ENCODE peak calls at places on chromosomes 4 and X, in five cellular contexts. S is neural progenitor cell, E is right cardiac atrium, Z is AG10803, R is astrocyte of the spinal cord. O is an unnamed sample.

GRCh38 chr4:137705171-137705783 is 173.0 kb upstream of the PCDH18 start:
- DNase-seq in S (no peak), E (no peak), Z (peak; percentile 83), R (peak; percentile 91), O (no peak)

GRCh38 chr4:97493815-97494518 is 649.3 kb downstream of the STPG2 start:
- DNase-seq in S (peak; percentile 11), E (no peak), Z (no peak), R (no peak), O (no peak)

GRCh38 chrX:150063673-150064072 is 125.4 kb upstream of the EOLA2 start:
- DNase-seq in S (no peak), E (no peak), Z (no peak), R (no peak), O (no peak)

GRCh38 chr4:44368413-44369167 is 80.0 kb downstream of the KCTD8 start:
- DNase-seq in S (peak; percentile 1), E (no peak), Z (no peak), R (no peak), O (no peak)

GRCh38 chrX:118074086-118074485 is 42.5 kb downstream of the KLHL13 start:
- DNase-seq in S (no peak), E (no peak), Z (no peak), R (no peak), O (no peak)

GRCh38 chr4:151808120-151808529 is 47.3 kb upstream of the GATB start:
- DNase-seq in S (no peak), E (peak; percentile 19), Z (no peak), R (peak; percentile 29), O (no peak)

GRCh38 chr4:40316782-40317635 is 18.1 kb upstream of the CHRNA9 start:
- DNase-seq in S (peak; percentile 76), E (no peak), Z (peak; percentile 94), R (peak; percentile 95), O (peak; percentile 93)

GRCh38 chrX:54540289-54540688 is 10.3 kb downstream of the GNL3L start:
- DNase-seq in S (no peak), E (no peak), Z (peak; percentile 61), R (peak; percentile 55), O (no peak)

GRCh38 chrX:109740076-109740809 is 7.2 kb upstream of the ACSL4 start:
- DNase-seq in S (no peak), E (no peak), Z (peak; percentile 16), R (no peak), O (no peak)

GRCh38 chrX:101595739-101596419 is 21.9 kb downstream of the ARMCX6 start:
- DNase-seq in S (peak; percentile 60), E (no peak), Z (peak; percentile 79), R (peak; percentile 74), O (peak; percentile 30)

GRCh38 chr4:92182006-92182735 is 121.6 kb upstream of the GRID2 start:
- DNase-seq in S (no peak), E (no peak), Z (no peak), R (no peak), O (no peak)

GRCh38 chr4:184473515-184474260 is 662 bp downstream of the IRF2 start:
- DNase-seq in S (peak; percentile 75), E (peak; percentile 51), Z (peak; percentile 26), R (no peak), O (no peak)

GRCh38 chr4:138241281-138242075 is 671 bp downstream of the SLC7A11 start:
- DNase-seq in S (peak; percentile 19), E (no peak), Z (peak; percentile 78), R (peak; percentile 35), O (no peak)

GRCh38 chr4:114398386-114398785 is 200.2 kb upstream of the UGT8 start:
- DNase-seq in S (no peak), E (no peak), Z (no peak), R (no peak), O (no peak)

GRCh38 chrX:78517124-78517523 is 142.0 kb downstream of the RTL3 start:
- DNase-seq in S (no peak), E (no peak), Z (no peak), R (peak; percentile 33), O (no peak)

GRCh38 chr4:40056722-40057539 is at the start of gene N4BP2:
- DNase-seq in S (peak; percentile 96), E (peak; percentile 88), Z (peak; percentile 76), R (peak; percentile 89), O (no peak)

GRCh38 chr4:53510316-53510715 is 81.0 kb downstream of the LNX1 start:
- DNase-seq in S (no peak), E (no peak), Z (peak; percentile 45), R (no peak), O (no peak)

GRCh38 chr4:157572291-157572690 is 351.8 kb downstream of the GRIA2 start:
- DNase-seq in S (no peak), E (no peak), Z (no peak), R (no peak), O (no peak)

GRCh38 chr4:53960843-53961242 is 103.6 kb downstream of the CHIC2 start:
- DNase-seq in S (no peak), E (no peak), Z (no peak), R (no peak), O (no peak)

GRCh38 chr4:149766135-149766534 is 49.5 kb downstream of the IQCM start:
- DNase-seq in S (no peak), E (no peak), Z (no peak), R (no peak), O (no peak)
- H3K4me3 ChIP-seq in S (no peak overlapping the region), E (no peak overlapping the region), Z (no peak overlapping the region), R (no peak overlapping the region), O (no peak overlapping the region)

DNA sequence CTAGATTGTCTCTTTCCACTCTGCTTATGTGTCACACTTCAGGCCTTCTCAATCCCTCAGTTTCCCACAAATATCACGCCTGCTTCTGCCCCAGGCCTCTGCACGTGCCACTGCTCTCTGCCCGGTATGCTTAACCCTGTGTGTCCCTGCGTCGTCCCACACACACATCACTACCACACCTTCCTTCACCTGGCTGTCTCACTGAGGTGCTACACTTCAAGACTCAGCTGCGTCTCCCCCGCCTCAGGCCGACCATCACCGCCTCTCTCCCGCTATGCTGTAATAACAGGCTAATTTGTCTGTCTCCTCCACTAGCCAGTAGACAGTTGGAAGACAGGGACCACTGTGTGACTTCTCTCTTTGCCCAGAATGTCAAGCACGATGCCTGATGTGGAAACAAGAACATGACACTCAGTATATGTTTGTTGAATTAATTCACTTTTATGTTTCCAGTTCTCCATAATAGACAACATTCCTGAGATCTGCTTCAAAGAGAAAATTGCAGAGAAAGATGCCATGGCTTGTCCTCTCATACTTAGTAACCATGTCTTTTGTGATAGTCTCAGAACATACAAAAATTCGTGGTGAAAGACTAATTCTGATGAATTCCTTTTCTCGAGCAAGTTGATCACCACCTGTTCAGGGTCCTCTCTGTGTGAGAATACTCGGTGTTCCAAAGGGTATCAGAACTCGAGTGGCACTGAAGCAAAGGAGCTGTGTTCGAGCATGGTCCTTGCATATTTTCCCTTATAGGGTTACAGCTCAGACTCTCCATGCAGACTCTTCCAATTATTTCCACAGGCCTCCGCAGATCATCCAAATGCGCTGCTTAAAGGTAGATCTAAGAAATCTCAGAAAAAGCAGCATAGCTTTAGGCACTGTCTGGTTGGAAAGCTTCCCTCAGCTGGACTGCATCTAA is 54.2 kb downstream of the AFAP1 start:
- DNase-seq in S (no peak), E (no peak), Z (no peak), R (no peak), O (no peak)
- H3K4me3 ChIP-seq in S (no peak overlapping the region), E (peak overlapping the region; percentile 9), Z (no peak overlapping the region), R (no peak overlapping the region), O (no peak overlapping the region)

GRCh38 chr4:87529187-87529586 is at the start of gene SPARCL1:
- DNase-seq in S (peak; percentile 30), E (peak; percentile 44), Z (no peak), R (no peak), O (no peak)
- H3K4me3 ChIP-seq in S (no peak within 1 kb of the TSS), E (peak within 1 kb of the TSS; percentile 86), Z (no peak within 1 kb of the TSS), R (no peak within 1 kb of the TSS), O (peak within 1 kb of the TSS; percentile 60)

DNA sequence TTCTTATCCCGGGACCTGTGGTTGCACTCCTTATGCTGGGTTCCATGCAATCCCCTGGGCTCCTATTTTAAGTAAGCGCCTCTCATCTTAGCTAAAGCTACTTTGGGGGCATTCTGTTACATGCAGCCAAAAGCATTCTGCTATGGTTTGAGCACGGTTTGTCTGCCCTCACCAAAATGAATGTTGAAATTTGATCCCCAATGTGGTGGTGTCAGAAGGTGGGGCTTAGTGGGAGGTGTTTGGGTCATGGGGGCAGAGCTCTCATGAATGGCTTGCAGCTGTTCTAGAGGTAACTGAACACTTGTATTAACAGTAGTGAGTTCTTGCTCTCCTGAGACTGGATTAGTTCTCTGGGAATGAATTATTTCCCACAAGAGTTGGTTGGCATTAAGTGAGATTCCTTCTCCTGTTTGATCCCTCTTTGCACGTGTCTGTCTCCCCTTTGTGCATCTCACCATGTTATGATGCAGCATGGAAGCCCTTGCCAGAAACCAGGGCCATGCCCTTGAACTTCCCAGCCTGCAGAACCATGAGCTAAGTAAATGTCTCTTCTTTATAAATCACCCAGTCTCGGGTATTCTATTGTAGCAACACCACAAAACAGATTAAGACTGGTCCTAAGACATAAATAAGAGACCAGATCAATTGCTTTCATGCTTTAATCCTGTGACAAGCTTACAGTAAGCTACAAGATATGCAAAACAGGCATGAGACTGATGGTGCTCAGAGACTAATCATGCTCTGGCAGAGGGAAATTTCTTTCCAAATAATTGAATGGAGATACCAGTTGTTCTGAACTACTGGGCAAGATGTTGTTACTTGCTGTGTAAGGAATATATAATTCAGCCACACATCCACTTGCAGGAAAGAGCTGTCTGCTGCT is 141.7 kb downstream of the TSPAN5 start:
- DNase-seq in S (no peak), E (no peak), Z (peak; percentile 54), R (no peak), O (no peak)
- H3K4me3 ChIP-seq in S (no peak overlapping the region), E (no peak overlapping the region), Z (no peak overlapping the region), R (no peak overlapping the region), O (no peak overlapping the region)

GRCh38 chrX:66013195-66013816 is 26.6 kb downstream of the VSIG4 start:
- DNase-seq in S (no peak), E (no peak), Z (no peak), R (no peak), O (no peak)
- H3K4me3 ChIP-seq in S (no peak overlapping the region), E (no peak overlapping the region), Z (no peak overlapping the region), R (no peak overlapping the region), O (no peak overlapping the region)

O was measured in SK-N-MC.